ENCODE peak calls at places on chromosomes 3 and 15, in five cellular contexts. N is IMR-90, J is ascending aorta, S is tibial nerve, G is endodermal cell. U is an unnamed sample.

GRCh38 chr3:118772036-118773030 is 262.3 kb downstream of the IGSF11 start:
- DNase-seq in N (no peak), J (no peak), S (no peak), G (peak; percentile 67), U (no peak)

GRCh38 chr15:81339321-81339720 is 15.4 kb upstream of the STARD5 start:
- DNase-seq in N (no peak), J (no peak), S (no peak), G (no peak), U (no peak)

GRCh38 chr15:88161636-88162035 is 94.9 kb downstream of the NTRK3 start:
- DNase-seq in N (no peak), J (no peak), S (no peak), G (no peak), U (no peak)

GRCh38 chr15:42171122-42171521 is 14.7 kb upstream of the PLA2G4F start:
- DNase-seq in N (no peak), J (no peak), S (no peak), G (no peak), U (no peak)

GRCh38 chr15:34301058-34301457 is 36.5 kb downstream of the SLC12A6 start:
- DNase-seq in N (no peak), J (no peak), S (no peak), G (no peak), U (no peak)

GRCh38 chr15:90665288-90666134 is 51.6 kb upstream of the BLM start:
- DNase-seq in N (peak; percentile 58), J (peak; percentile 78), S (peak; percentile 52), G (no peak), U (peak; percentile 1)

GRCh38 chr3:197302696-197303341 is 4.4 kb upstream of the DLG1 start:
- DNase-seq in N (peak; percentile 52), J (no peak), S (no peak), G (no peak), U (no peak)

GRCh38 chr3:71083726-71084131 is 499.8 kb downstream of the FOXP1 start:
- DNase-seq in N (no peak), J (no peak), S (no peak), G (no peak), U (no peak)

GRCh38 chr15:76177491-76178040 is 117.8 kb downstream of the TMEM266 start:
- DNase-seq in N (peak; percentile 17), J (peak; percentile 91), S (no peak), G (no peak), U (no peak)

GRCh38 chr15:74179101-74179841 is 5.8 kb downstream of the ISLR start:
- DNase-seq in N (peak; percentile 86), J (peak; percentile 97), S (peak; percentile 40), G (no peak), U (no peak)

GRCh38 chr3:67704322-67704721 is 49.9 kb upstream of the SUCLG2 start:
- DNase-seq in N (no peak), J (no peak), S (no peak), G (no peak), U (no peak)

GRCh38 chr3:122415104-122415744 is 638 bp downstream of the WDR5B start:
- DNase-seq in N (peak; percentile 55), J (no peak), S (peak; percentile 7), G (peak; percentile 77), U (peak; percentile 24)

GRCh38 chr15:44536298-44536961 is 517 bp upstream of the EIF3J start:
- DNase-seq in N (peak; percentile 68), J (peak; percentile 93), S (peak; percentile 79), G (peak; percentile 97), U (no peak)

GRCh38 chr3:137764001-137764433 is at the start of gene SOX14:
- DNase-seq in N (no peak), J (no peak), S (no peak), G (peak; percentile 98), U (no peak)

GRCh38 chr15:52481915-52482314 is 46.8 kb downstream of the MYO5A start:
- DNase-seq in N (peak; percentile 84), J (no peak), S (peak; percentile 16), G (no peak), U (peak; percentile 40)

GRCh38 chr3:112117826-112118571 is 15.0 kb downstream of the GCSAM start:
- DNase-seq in N (no peak), J (no peak), S (no peak), G (peak; percentile 60), U (no peak)

GRCh38 chr3:14391033-14391432 is 11.4 kb upstream of the SLC6A6 start:
- DNase-seq in N (peak; percentile 86), J (peak; percentile 81), S (peak; percentile 32), G (no peak), U (no peak)

GRCh38 chr3:119559441-119559963 is at the start of gene CD80:
- DNase-seq in N (peak; percentile 38), J (peak; percentile 74), S (peak; percentile 36), G (peak; percentile 88), U (peak; percentile 15)

GRCh38 chr3:31610700-31611275 is 78.1 kb downstream of the STT3B start:
- DNase-seq in N (peak; percentile 66), J (no peak), S (peak; percentile 44), G (no peak), U (no peak)

DNA sequence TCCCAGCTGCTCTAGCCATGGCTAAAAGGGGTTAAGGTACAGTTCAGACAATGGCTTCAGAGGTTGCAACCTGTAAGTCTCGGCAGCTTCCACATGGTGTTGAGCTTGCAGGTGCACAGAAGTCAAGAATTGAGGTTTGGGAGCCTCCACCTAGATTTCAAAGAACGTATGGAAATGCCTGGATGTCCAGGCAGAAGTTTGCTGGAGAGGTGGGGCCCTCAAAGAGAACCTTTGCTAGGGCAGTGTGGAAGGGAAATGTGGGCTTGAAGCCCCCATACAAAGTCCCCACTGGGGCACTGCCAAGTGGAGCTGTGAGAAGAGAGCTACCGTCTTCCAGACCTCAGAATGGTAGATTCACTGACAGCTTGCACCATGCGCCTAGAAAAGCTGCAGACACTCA is 73.7 kb downstream of the STT3B start:
- DNase-seq in N (no peak), J (no peak), S (no peak), G (no peak), U (no peak)
- H3K9me3 ChIP-seq in N (peaks cover 4% of the 10 kb centered on the region), J (no peaks in the 10 kb centered on the region), S (no peaks in the 10 kb centered on the region), G (peaks cover 60% of the 10 kb centered on the region), U (no peaks in the 10 kb centered on the region)

DNA sequence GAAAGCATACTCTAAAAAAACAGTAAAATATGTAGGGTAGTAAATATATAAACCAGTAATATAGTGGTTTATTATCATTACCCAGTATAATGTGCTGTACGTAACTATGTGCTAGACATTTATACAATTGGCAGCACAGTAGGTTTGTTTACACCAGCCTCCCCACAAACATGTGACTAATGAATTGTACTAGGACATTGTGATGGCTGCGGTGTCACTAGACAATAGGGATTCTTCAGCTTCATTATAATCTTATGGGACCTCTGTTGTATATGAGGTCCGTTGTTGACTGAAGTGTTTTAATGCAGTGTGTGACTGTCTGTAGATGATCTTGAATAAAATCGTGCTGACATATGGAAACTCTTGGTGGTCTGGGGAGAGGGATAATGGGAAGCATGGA is 496.3 kb upstream of the TBL1XR1 start:
- DNase-seq in N (no peak), J (no peak), S (no peak), G (no peak), U (no peak)
- H3K27ac ChIP-seq in N (no peak overlapping the region), J (no peak overlapping the region), S (no peak overlapping the region), G (no peak overlapping the region), U (no peak overlapping the region)

GRCh38 chr3:11155341-11156025 is 1.2 kb downstream of the HRH1 start:
- DNase-seq in N (peak; percentile 89), J (peak; percentile 91), S (peak; percentile 78), G (peak; percentile 92), U (no peak)
- H3K4me3 ChIP-seq in N (peak overlapping the region; percentile 78), J (peak overlapping the region; percentile 87), S (peak overlapping the region; percentile 29), G (peak overlapping the region; percentile 77), U (no peak overlapping the region)

DNA sequence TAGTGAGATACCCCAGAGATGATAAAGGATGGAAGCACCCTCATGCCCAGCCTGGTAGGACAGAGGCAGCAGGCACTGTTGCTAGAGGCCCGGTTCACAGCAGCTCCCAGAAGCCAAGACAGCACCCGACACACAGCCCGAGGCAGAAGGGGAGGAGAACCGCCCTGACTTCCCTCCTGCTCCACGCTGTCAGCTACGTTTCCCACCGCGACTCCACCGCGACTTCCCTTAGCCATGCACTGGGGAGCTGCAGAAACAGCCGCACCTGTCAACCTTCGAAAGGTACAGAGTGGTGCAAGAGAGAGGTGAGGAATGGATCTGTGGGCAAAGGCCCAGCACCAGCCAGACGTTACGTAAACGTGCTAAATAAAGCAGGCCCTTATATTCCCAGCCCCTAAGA is 529.2 kb downstream of the GABRG3 start:
- DNase-seq in N (no peak), J (no peak), S (no peak), G (no peak), U (no peak)
- H3K9me3 ChIP-seq in N (peaks cover 26% of the 10 kb centered on the region), J (no peaks in the 10 kb centered on the region), S (no peaks in the 10 kb centered on the region), G (no peaks in the 10 kb centered on the region), U (peaks cover 3% of the 10 kb centered on the region)

DNA sequence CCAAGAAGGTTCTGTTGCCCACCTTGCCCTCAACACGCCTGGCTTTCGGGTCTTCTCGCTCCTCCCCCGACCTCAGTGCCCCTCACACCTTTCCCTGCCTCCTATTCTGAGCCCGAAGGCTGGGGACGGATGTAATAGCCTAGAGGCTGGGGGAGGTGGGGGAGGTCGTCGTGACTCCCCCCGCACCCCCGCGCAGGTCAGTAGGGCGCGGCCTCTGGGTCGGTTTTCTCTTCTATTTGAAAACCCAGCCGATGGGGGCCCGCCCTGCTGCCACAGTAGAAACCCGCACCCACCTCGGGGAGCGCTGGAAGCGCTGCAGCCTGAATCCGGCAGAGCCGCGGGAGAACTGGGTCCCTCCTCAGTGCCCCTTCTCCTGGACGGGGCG is 1.0 kb upstream of the RBPMS2 start:
- DNase-seq in N (no peak), J (no peak), S (no peak), G (peak; percentile 80), U (no peak)
- H3K27ac ChIP-seq in N (no peak overlapping the region), J (no peak overlapping the region), S (peak overlapping the region; percentile 64), G (no peak overlapping the region), U (no peak overlapping the region)

DNA sequence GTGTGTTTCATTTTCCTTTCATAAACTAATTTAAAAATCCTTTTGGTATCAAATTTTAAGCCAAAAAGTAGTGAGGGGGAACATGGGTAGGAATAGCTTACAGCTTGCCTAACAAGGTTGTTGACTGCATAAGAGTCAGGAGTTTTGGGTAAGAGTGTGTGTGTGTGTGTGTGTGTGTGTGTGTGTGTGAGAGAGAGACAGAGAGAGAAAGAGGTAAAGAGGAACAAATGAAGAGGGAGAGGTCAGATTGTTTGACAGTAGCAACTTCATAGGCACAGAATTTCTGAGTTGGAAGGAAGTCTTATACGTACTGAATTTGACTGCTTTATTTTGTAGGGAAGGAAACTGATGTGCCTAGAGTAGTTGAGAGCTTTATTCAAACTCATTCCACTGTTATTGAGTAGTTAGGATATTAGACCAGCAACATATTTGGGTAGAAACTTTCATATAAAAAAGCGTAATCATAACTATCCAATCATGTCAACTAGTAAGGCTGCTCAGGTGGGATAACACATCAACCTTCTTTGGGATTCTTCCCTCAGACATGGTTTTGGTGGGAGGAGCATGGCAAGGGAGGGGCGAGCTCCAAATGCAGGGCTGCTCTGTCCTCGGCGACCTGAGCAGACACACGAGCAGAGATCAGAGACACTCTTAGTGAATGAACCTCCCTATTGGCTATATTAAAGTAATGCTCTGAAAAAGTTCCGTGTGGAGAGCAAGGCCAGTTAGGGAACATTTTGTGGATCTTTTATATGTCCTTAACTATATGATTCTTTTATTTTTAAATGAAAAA is 86.4 kb downstream of the LPP start:
- DNase-seq in N (no peak), J (no peak), S (no peak), G (no peak), U (no peak)
- H3K4me3 ChIP-seq in N (no peak overlapping the region), J (peak overlapping the region; percentile 28), S (no peak overlapping the region), G (no peak overlapping the region), U (no peak overlapping the region)

GRCh38 chr15:95536638-95537037 is 793.9 kb upstream of the NR2F2 start:
- DNase-seq in N (no peak), J (no peak), S (no peak), G (no peak), U (no peak)
- H3K9me3 ChIP-seq in N (no peaks in the 10 kb centered on the region), J (no peaks in the 10 kb centered on the region), S (no peaks in the 10 kb centered on the region), G (no peaks in the 10 kb centered on the region), U (no peaks in the 10 kb centered on the region)

U was measured in effector memory CD4-positive, alpha-beta T cell.